ENCODE peak calls at places on chromosomes 2 and 18, in four cellular contexts. One of them, this sample, is unnamed.

GRCh38 chr18:78721986-78722385 is 257.6 kb upstream of the SALL3 start:
- DNase-seq in mesenchymal stem cell: no peak
- DNase-seq in K562: no peak
- DNase-seq in HCT116: no peak
- DNase-seq in this sample: no peak

GRCh38 chr2:41579811-41580210 is 468.0 kb upstream of the PKDCC start:
- DNase-seq in HCT116: no peak
- DNase-seq in mesenchymal stem cell: no peak
- DNase-seq in K562: no peak
- DNase-seq in this sample: no peak

GRCh38 chr2:204072443-204073324 is 136.1 kb downstream of the ICOS start:
- DNase-seq in HCT116: peak
- DNase-seq in mesenchymal stem cell: peak
- DNase-seq in K562: peak
- DNase-seq in this sample: peak

GRCh38 chr2:178320011-178320410 is 125.7 kb downstream of the OSBPL6 start:
- DNase-seq in mesenchymal stem cell: no peak
- DNase-seq in HCT116: no peak
- DNase-seq in K562: no peak
- DNase-seq in this sample: no peak

GRCh38 chr2:88959480-88960204 is 268.2 kb downstream of the RPIA start:
- DNase-seq in K562: peak
- DNase-seq in mesenchymal stem cell: no peak
- DNase-seq in HCT116: no peak
- DNase-seq in this sample: no peak

GRCh38 chr2:178522950-178523595 is 42.8 kb downstream of the PLEKHA3 start:
- DNase-seq in HCT116: peak
- DNase-seq in K562: peak
- DNase-seq in mesenchymal stem cell: peak
- DNase-seq in this sample: peak

GRCh38 chr2:158457826-158458616 is 1.3 kb downstream of the PKP4 start:
- DNase-seq in mesenchymal stem cell: peak
- DNase-seq in K562: peak
- DNase-seq in HCT116: no peak
- DNase-seq in this sample: peak

GRCh38 chr18:5900249-5900648 is 4.9 kb upstream of the TMEM200C start:
- DNase-seq in HCT116: no peak
- DNase-seq in mesenchymal stem cell: no peak
- DNase-seq in K562: no peak
- DNase-seq in this sample: no peak

GRCh38 chr2:38702413-38702812 is 36.5 kb downstream of the GALM start:
- DNase-seq in K562: no peak
- DNase-seq in HCT116: no peak
- DNase-seq in mesenchymal stem cell: peak
- DNase-seq in this sample: no peak

GRCh38 chr2:98691307-98691706 is 39.6 kb downstream of the MGAT4A start:
- DNase-seq in mesenchymal stem cell: no peak
- DNase-seq in K562: no peak
- DNase-seq in HCT116: no peak
- DNase-seq in this sample: no peak

GRCh38 chr18:48037481-48038271 is 107.2 kb upstream of the SMAD2 start:
- DNase-seq in mesenchymal stem cell: no peak
- DNase-seq in HCT116: peak
- DNase-seq in K562: no peak
- DNase-seq in this sample: no peak

GRCh38 chr2:164028764-164029534 is 293.1 kb upstream of the FIGN start:
- DNase-seq in HCT116: no peak
- DNase-seq in K562: no peak
- DNase-seq in mesenchymal stem cell: peak
- DNase-seq in this sample: no peak

GRCh38 chr18:43115076-43116035 is at the start of gene RIT2:
- DNase-seq in mesenchymal stem cell: no peak
- DNase-seq in K562: no peak
- DNase-seq in HCT116: no peak
- DNase-seq in this sample: no peak

GRCh38 chr2:9681427-9681817 is 50.6 kb upstream of the YWHAQ start:
- DNase-seq in mesenchymal stem cell: no peak
- DNase-seq in HCT116: no peak
- DNase-seq in K562: no peak
- DNase-seq in this sample: no peak

GRCh38 chr18:68822926-68823325 is 25.0 kb downstream of the CCDC102B start:
- DNase-seq in mesenchymal stem cell: no peak
- DNase-seq in K562: no peak
- DNase-seq in HCT116: no peak
- DNase-seq in this sample: no peak

GRCh38 chr2:64017811-64018714 is 1.2 kb downstream of the VPS54 start:
- DNase-seq in HCT116: no peak
- DNase-seq in K562: peak
- DNase-seq in mesenchymal stem cell: peak
- DNase-seq in this sample: no peak

GRCh38 chr18:22188551-22189267 is 19.3 kb downstream of the GATA6 start:
- DNase-seq in HCT116: no peak
- DNase-seq in mesenchymal stem cell: no peak
- DNase-seq in K562: no peak
- DNase-seq in this sample: no peak

GRCh38 chr2:205675861-205676516 is 6.3 kb upstream of the NRP2 start:
- DNase-seq in mesenchymal stem cell: peak
- DNase-seq in K562: peak
- DNase-seq in HCT116: peak
- DNase-seq in this sample: peak

GRCh38 chr2:26650713-26651457 is 9.7 kb upstream of the CIB4 start:
- DNase-seq in mesenchymal stem cell: no peak
- DNase-seq in HCT116: no peak
- DNase-seq in K562: no peak
- DNase-seq in this sample: no peak

GRCh38 chr18:8750954-8751415 is 45.6 kb downstream of the MTCL1 start:
- DNase-seq in mesenchymal stem cell: peak
- DNase-seq in HCT116: no peak
- DNase-seq in K562: no peak
- DNase-seq in this sample: no peak

GRCh38 chr2:83115606-83116005 is 1343.5 kb downstream of the SUCLG1 start:
- DNase-seq in K562: no peak
- DNase-seq in mesenchymal stem cell: no peak
- DNase-seq in HCT116: no peak
- DNase-seq in this sample: no peak

GRCh38 chr2:212939777-212940531 is 211.5 kb downstream of the IKZF2 start:
- DNase-seq in HCT116: no peak
- DNase-seq in mesenchymal stem cell: no peak
- DNase-seq in K562: no peak
- DNase-seq in this sample: no peak

GRCh38 chr2:112958428-112959108 is 19.2 kb upstream of the IL36G start:
- DNase-seq in mesenchymal stem cell: peak
- DNase-seq in HCT116: peak
- DNase-seq in K562: peak
- DNase-seq in this sample: peak

GRCh38 chr2:45008296-45009129 is 739 bp downstream of the SIX2 start:
- DNase-seq in K562: no peak
- DNase-seq in mesenchymal stem cell: peak
- DNase-seq in HCT116: no peak
- DNase-seq in this sample: no peak

GRCh38 chr18:55343396-55344073 is 244.5 kb downstream of the TCF4 start:
- DNase-seq in mesenchymal stem cell: peak
- DNase-seq in HCT116: no peak
- DNase-seq in K562: peak
- DNase-seq in this sample: no peak

GRCh38 chr18:28204154-28204553 is 27.2 kb upstream of the CDH2 start:
- DNase-seq in HCT116: no peak
- DNase-seq in K562: no peak
- DNase-seq in mesenchymal stem cell: peak
- DNase-seq in this sample: no peak

GRCh38 chr2:148875387-148876051 is 492 bp downstream of the KIF5C start:
- DNase-seq in mesenchymal stem cell: no peak
- DNase-seq in K562: no peak
- DNase-seq in HCT116: no peak
- DNase-seq in this sample: no peak

GRCh38 chr18:22467760-22468553 is 50.2 kb upstream of the CTAGE1 start:
- DNase-seq in K562: peak
- DNase-seq in HCT116: peak
- DNase-seq in mesenchymal stem cell: peak
- DNase-seq in this sample: no peak

GRCh38 chr2:101173707-101174295 is 22.6 kb upstream of the TBC1D8 start:
- DNase-seq in HCT116: no peak
- DNase-seq in K562: no peak
- DNase-seq in mesenchymal stem cell: no peak
- DNase-seq in this sample: no peak

GRCh38 chr2:185144159-185144919 is 546.0 kb downstream of the ZNF804A start:
- DNase-seq in K562: no peak
- DNase-seq in HCT116: no peak
- DNase-seq in mesenchymal stem cell: no peak
- DNase-seq in this sample: no peak

GRCh38 chr2:209086761-209087160 is 337.1 kb upstream of the MAP2 start:
- DNase-seq in mesenchymal stem cell: no peak
- DNase-seq in K562: no peak
- DNase-seq in HCT116: no peak
- DNase-seq in this sample: no peak

GRCh38 chr2:162333968-162334367 is 10.0 kb upstream of the GCA start:
- DNase-seq in mesenchymal stem cell: peak
- DNase-seq in HCT116: no peak
- DNase-seq in K562: no peak
- DNase-seq in this sample: peak

GRCh38 chr2:99297990-99298389 is 3.0 kb downstream of the LYG1 start:
- DNase-seq in mesenchymal stem cell: peak
- DNase-seq in HCT116: no peak
- DNase-seq in K562: no peak
- DNase-seq in this sample: no peak

GRCh38 chr2:216688731-216689360 is 6.5 kb downstream of the IGFBP5 start:
- DNase-seq in mesenchymal stem cell: no peak
- DNase-seq in HCT116: no peak
- DNase-seq in K562: no peak
- DNase-seq in this sample: no peak
- H3K9ac ChIP-seq in mesenchymal stem cell: peak
- H3K9ac ChIP-seq in HCT116: no peak
- H3K9ac ChIP-seq in K562: no peak
- H3K9ac ChIP-seq in this sample: no peak

GRCh38 chr18:80244167-80244566 is 3.1 kb downstream of the PARD6G start:
- DNase-seq in HCT116: no peak
- DNase-seq in mesenchymal stem cell: no peak
- DNase-seq in K562: no peak
- DNase-seq in this sample: no peak

GRCh38 chr18:80246656-80247402 is 485 bp downstream of the PARD6G start:
- DNase-seq in HCT116: no peak
- DNase-seq in K562: peak
- DNase-seq in mesenchymal stem cell: peak
- DNase-seq in this sample: no peak

GRCh38 chr18:80244956-80245730 is 2.2 kb downstream of the PARD6G start:
- DNase-seq in HCT116: no peak
- DNase-seq in mesenchymal stem cell: no peak
- DNase-seq in K562: no peak
- DNase-seq in this sample: no peak

GRCh38 chr18:80247403-80247916 is at the start of gene PARD6G:
- DNase-seq in K562: peak
- DNase-seq in HCT116: peak
- DNase-seq in mesenchymal stem cell: peak
- DNase-seq in this sample: no peak

GRCh38 chr18:80245781-80246655 is 1.3 kb downstream of the PARD6G start:
- DNase-seq in K562: no peak
- DNase-seq in mesenchymal stem cell: no peak
- DNase-seq in HCT116: no peak
- DNase-seq in this sample: no peak
- H3K9ac ChIP-seq in K562: no peak
- H3K9ac ChIP-seq in mesenchymal stem cell: peak
- H3K9ac ChIP-seq in HCT116: peak
- H3K9ac ChIP-seq in this sample: peak

GRCh38 chr2:128028668-128029054 is 802 bp upstream of the SAP130 start:
- DNase-seq in K562: peak
- DNase-seq in HCT116: no peak
- DNase-seq in mesenchymal stem cell: peak
- DNase-seq in this sample: no peak
- H3K9ac ChIP-seq in K562: peak
- H3K9ac ChIP-seq in HCT116: peak
- H3K9ac ChIP-seq in mesenchymal stem cell: peak
- H3K9ac ChIP-seq in this sample: peak

DNA sequence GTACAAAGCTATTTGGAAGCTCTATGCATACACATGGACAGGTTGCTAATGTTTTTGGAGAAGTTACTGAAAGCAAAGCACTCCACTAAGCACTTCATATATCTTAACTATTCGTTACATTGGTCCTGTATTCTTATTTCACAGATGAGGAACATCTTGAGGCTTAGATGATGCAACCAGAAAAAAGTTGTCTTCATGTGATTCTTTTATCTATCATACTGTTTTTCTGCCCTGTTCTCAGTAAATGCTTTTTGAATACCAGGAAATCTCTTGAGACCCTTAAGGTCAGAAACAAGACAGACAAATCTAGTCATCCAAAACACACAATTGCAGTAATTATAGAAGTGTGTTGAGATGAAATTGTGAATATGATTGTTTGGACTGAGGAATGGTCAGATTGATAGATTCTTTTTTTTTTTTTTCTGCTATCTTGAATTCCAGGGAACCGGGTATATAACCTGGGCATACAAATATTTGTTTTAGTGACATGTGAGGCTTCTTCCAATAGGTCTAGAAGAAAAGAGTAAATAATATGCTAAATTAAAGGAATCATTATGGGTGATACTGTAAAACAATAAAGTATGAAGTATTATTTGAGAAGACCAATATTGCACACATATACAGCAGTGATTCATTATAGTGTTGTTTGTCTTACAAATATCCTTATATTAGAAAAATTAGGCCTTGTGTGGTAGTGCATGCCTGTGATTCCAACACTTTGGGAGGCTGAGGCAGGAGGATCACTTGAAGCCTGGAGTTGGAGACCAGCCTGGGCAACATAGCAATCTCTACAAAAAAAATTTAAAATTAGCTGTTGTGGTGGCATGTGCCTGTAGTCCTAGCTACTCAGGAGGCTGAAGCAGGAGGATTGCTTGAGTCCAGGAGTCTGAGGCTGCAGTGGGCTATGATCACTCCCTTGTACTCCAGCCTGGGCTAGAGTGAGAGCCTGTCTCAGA is 33.7 kb downstream of the EHBP1 start:
- DNase-seq in mesenchymal stem cell: no peak
- DNase-seq in K562: no peak
- DNase-seq in HCT116: no peak
- DNase-seq in this sample: no peak
- H3K9ac ChIP-seq in mesenchymal stem cell: peak
- H3K9ac ChIP-seq in K562: no peak
- H3K9ac ChIP-seq in HCT116: no peak
- H3K9ac ChIP-seq in this sample: no peak

GRCh38 chr2:150426724-150427123 is 60.7 kb downstream of the RND3 start:
- DNase-seq in K562: no peak
- DNase-seq in HCT116: no peak
- DNase-seq in mesenchymal stem cell: no peak
- DNase-seq in this sample: no peak
- H3K9ac ChIP-seq in K562: no peak
- H3K9ac ChIP-seq in HCT116: no peak
- H3K9ac ChIP-seq in mesenchymal stem cell: no peak
- H3K9ac ChIP-seq in this sample: no peak